ENCODE peak calls at places on chromosomes 5 and 9, in seven cellular contexts. E is hepatocyte, I is dorsolateral prefrontal cortex, F is fibroblast of lung, S is mesenchymal stem cell, Y is osteoblast, B is mammary epithelial cell. W is an unnamed sample. For H3K27me3, the result is how much of the 10 kb centered on the place peaks cover.

GRCh38 chr5:118956727-118957126 is 31.6 kb downstream of the DTWD2 start:
- DNase-seq in E (peak), Y (peak), S (peak), F (peak), B (peak), I (no peak), W (no peak)

GRCh38 chr5:17105744-17106450 is 111.5 kb upstream of the BASP1 start:
- DNase-seq in F (peak), I (no peak), Y (peak), B (peak), E (peak), S (no peak), W (no peak)

GRCh38 chr5:111134080-111134479 is 41.9 kb downstream of the WDR36 start:
- DNase-seq in E (no peak), Y (peak), I (no peak), S (no peak), B (no peak), F (peak), W (no peak)

GRCh38 chr5:151150484-151151262 is 6.9 kb downstream of the ANXA6 start:
- DNase-seq in F (peak), S (peak), I (no peak), Y (peak), B (no peak), E (peak), W (no peak)

GRCh38 chr5:93330506-93330905 is 250.5 kb downstream of the NR2F1-AS1 start:
- DNase-seq in I (no peak), Y (no peak), S (no peak), F (no peak), B (peak), E (no peak), W (no peak)

GRCh38 chr5:44002381-44002901 is 386.8 kb downstream of the FGF10 start:
- DNase-seq in S (peak), F (peak), Y (no peak), B (no peak), I (no peak), E (peak), W (no peak)

GRCh38 chr9:107251756-107252322 is 31.2 kb upstream of the RAD23B start:
- DNase-seq in S (peak), B (peak), F (peak), I (no peak), Y (peak), E (peak), W (no peak)

GRCh38 chr9:113574381-113575262 is 111.1 kb downstream of the RGS3 start:
- DNase-seq in E (no peak), S (no peak), I (no peak), B (peak), Y (peak), F (no peak), W (no peak)

GRCh38 chr9:893843-894420 is 52.4 kb downstream of the DMRT1 start:
- DNase-seq in I (peak), B (peak), S (peak), Y (peak), F (peak), E (peak), W (peak)

GRCh38 chr9:83959061-83959460 is 21.0 kb downstream of the HNRNPK start:
- DNase-seq in F (peak), Y (peak), E (peak), I (no peak), B (no peak), S (peak), W (no peak)

GRCh38 chr5:179801304-179802206 is 5.1 kb downstream of the MGAT4B start:
- DNase-seq in I (peak), F (peak), S (peak), B (peak), E (peak), Y (peak), W (peak)

GRCh38 chr9:69785757-69786156 is 25.9 kb upstream of the PTAR1 start:
- DNase-seq in E (peak), Y (no peak), F (peak), S (peak), I (no peak), B (peak), W (peak)

GRCh38 chr5:93401844-93402243 is 179.2 kb downstream of the NR2F1-AS1 start:
- DNase-seq in F (no peak), Y (no peak), S (no peak), B (no peak), E (no peak), I (no peak), W (no peak)

GRCh38 chr5:75701856-75702255 is 15.4 kb downstream of the POC5 start:
- DNase-seq in S (no peak), B (no peak), E (no peak), I (no peak), Y (no peak), F (no peak), W (no peak)

GRCh38 chr9:131500939-131501541 is 1.7 kb upstream of the POMT1 start:
- DNase-seq in I (no peak), F (peak), E (peak), Y (no peak), S (peak), B (peak), W (no peak)

GRCh38 chr5:40033009-40033408 is 608.2 kb upstream of the DAB2 start:
- DNase-seq in S (no peak), Y (no peak), F (no peak), E (no peak), B (no peak), I (no peak), W (no peak)

GRCh38 chr5:91938441-91938840 is 555.3 kb upstream of the ARRDC3 start:
- DNase-seq in E (no peak), Y (no peak), I (no peak), B (no peak), F (no peak), S (peak), W (no peak)

GRCh38 chr5:35470866-35471265 is 146.8 kb upstream of the SPEF2 start:
- DNase-seq in E (peak), Y (peak), B (no peak), I (no peak), F (no peak), S (peak), W (no peak)

GRCh38 chr5:109453251-109453650 is 43.5 kb upstream of the PJA2 start:
- DNase-seq in Y (no peak), E (no peak), B (no peak), F (no peak), I (no peak), S (peak), W (no peak)

GRCh38 chr5:145775893-145776444 is 59.2 kb downstream of the PRELID2 start:
- DNase-seq in F (peak), S (peak), E (peak), I (no peak), B (peak), Y (peak), W (no peak)

GRCh38 chr9:108323615-108324014 is 532.2 kb downstream of the ACTL7B start:
- DNase-seq in B (peak), F (no peak), I (no peak), Y (no peak), E (no peak), S (no peak), W (no peak)

GRCh38 chr9:120307599-120307998 is 272.4 kb downstream of the CDK5RAP2 start:
- DNase-seq in E (no peak), S (no peak), Y (no peak), I (no peak), F (no peak), B (no peak), W (peak)

GRCh38 chr9:128540630-128541355 is 11.6 kb upstream of the SPTAN1 start:
- DNase-seq in Y (no peak), F (no peak), E (no peak), I (no peak), S (no peak), B (no peak), W (no peak)

GRCh38 chr5:102663771-102664530 is 91.2 kb upstream of the PAM start:
- DNase-seq in B (peak), Y (peak), E (no peak), I (no peak), S (peak), F (no peak), W (no peak)

GRCh38 chr5:54725391-54726280 is 208.1 kb downstream of the SNX18 start:
- DNase-seq in S (peak), B (peak), I (no peak), F (no peak), E (no peak), Y (peak), W (no peak)

GRCh38 chr9:78301466-78301865 is 4.5 kb downstream of the PSAT1 start:
- DNase-seq in I (no peak), S (no peak), B (no peak), E (no peak), Y (no peak), F (no peak), W (no peak)

GRCh38 chr5:136211282-136211681 is 18.3 kb upstream of the SMIM32 start:
- DNase-seq in Y (no peak), E (no peak), S (no peak), I (no peak), B (no peak), F (no peak), W (no peak)

DNA sequence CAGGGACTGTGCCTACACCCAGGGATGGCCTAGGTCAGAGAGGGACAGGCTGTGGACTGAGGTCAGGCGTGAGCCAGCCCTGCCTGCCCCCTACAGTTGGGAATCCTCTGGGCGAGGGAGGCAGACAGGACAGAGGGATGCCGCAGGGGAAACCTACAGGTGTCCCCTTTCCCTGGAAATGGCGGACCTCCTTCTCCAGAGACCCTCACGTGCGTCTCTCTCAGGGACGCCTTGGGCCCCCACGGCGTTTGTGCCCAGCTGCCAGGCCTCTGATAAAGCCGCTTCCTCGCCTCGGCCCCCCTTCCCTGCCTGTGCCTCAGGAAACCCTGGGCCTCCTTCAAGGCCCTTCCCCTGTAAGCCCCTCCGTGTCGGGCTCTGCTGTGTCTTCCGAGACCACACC is 129.3 kb downstream of the RXRA start:
- DNase-seq in Y (no peak), S (no peak), I (no peak), F (no peak), E (no peak), B (no peak), W (no peak)
- H3K4me3 ChIP-seq in Y (peak), S (peak), I (peak), F (no peak), E (no peak), B (no peak), W (no peak)

GRCh38 chr9:77291714-77292113 is 114.4 kb downstream of the VPS13A start:
- DNase-seq in E (peak), Y (peak), F (peak), S (peak), B (peak), I (no peak), W (peak)

GRCh38 chr9:77290373-77290772 is 113.0 kb downstream of the VPS13A start:
- DNase-seq in F (no peak), I (no peak), S (no peak), B (no peak), E (no peak), Y (no peak), W (no peak)

GRCh38 chr9:77293949-77294348 is 116.6 kb downstream of the VPS13A start:
- DNase-seq in E (no peak), I (no peak), B (no peak), F (no peak), S (no peak), Y (no peak), W (no peak)
- H3K27me3 ChIP-seq in E (under half), I (under half), B (under half), F (under half), S (under half), Y (under half), W (under half)

GRCh38 chr5:14809369-14810144 is 62.0 kb downstream of the ANKH start:
- DNase-seq in E (no peak), S (peak), B (peak), I (peak), F (peak), Y (peak), W (no peak)
- H3K4me3 ChIP-seq in E (no peak), S (peak), B (no peak), I (peak), F (no peak), Y (peak), W (no peak)

GRCh38 chr5:568809-569208 is 43.3 kb upstream of the CEP72 start:
- DNase-seq in B (no peak), Y (no peak), S (no peak), I (no peak), F (no peak), E (no peak), W (peak)
- H3K27me3 ChIP-seq in B (under half), Y (half or more), S (half or more), I (under half), F (under half), E (under half), W (under half)

GRCh38 chr5:139132515-139132914 is 65.7 kb downstream of the SIL1 start:
- DNase-seq in S (no peak), I (no peak), E (no peak), B (no peak), F (no peak), Y (no peak), W (no peak)

GRCh38 chr5:139133237-139133636 is 64.9 kb downstream of the SIL1 start:
- DNase-seq in I (no peak), B (no peak), E (no peak), Y (no peak), F (no peak), S (no peak), W (no peak)

GRCh38 chr5:139131881-139132480 is 66.2 kb downstream of the SIL1 start:
- DNase-seq in Y (no peak), E (no peak), S (peak), B (no peak), F (peak), I (no peak), W (no peak)

GRCh38 chr5:139130217-139130616 is 68.0 kb downstream of the SIL1 start:
- DNase-seq in I (no peak), Y (no peak), E (no peak), F (no peak), S (no peak), B (no peak), W (no peak)

DNA sequence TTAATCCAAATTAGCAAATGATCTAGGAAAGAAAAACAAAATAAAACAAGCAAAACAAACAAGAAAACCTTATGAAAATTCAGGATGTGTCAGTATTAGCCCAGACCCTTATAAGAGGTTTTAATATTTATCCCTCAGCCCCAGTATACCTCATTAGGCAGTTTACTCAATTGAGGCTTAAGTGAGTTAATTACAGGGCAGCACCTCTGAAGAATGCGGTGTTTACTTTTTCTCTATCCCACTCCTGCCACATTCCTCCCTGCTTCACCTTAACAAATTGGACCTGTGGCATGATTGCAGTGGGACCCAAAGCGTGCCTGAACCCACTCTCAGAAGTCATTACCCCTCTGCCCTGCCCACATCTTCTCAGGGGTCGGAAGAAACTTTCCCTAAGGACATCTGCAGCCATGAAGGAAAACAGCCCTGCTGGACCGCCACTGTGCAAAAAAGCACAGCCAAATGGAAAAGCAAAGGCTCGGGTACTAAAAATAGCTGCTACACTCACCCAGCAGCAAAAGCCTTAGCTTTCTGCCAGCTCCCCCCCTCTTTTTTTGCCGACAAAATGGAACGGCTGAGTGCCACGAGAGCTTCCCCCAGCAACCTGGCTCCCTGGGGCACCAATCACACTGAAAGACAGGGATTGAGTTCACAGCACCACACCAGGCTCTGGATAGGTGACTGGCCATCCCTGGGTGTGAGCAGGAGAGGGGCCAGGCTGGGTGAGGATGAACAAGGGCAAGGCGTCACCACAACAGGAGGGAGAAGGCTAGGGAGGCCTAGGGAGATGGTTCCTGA is 66.9 kb downstream of the SIL1 start:
- DNase-seq in Y (peak), B (no peak), E (peak), F (peak), S (peak), I (peak), W (no peak)
- H3K4me3 ChIP-seq in Y (peak), B (no peak), E (no peak), F (no peak), S (peak), I (peak), W (no peak)

GRCh38 chr5:6262651-6263363 is 115.5 kb downstream of the MED10 start:
- DNase-seq in B (no peak), E (no peak), S (no peak), Y (no peak), F (no peak), I (no peak), W (no peak)
- H3K27me3 ChIP-seq in B (under half), E (under half), S (under half), Y (under half), F (under half), I (under half), W (under half)

GRCh38 chr9:133584559-133585476 is 24.4 kb downstream of the FAM163B start:
- DNase-seq in B (no peak), Y (no peak), F (no peak), E (peak), I (no peak), S (peak), W (peak)
- H3K4me3 ChIP-seq in B (no peak), Y (no peak), F (no peak), E (no peak), I (no peak), S (no peak), W (no peak)

DNA sequence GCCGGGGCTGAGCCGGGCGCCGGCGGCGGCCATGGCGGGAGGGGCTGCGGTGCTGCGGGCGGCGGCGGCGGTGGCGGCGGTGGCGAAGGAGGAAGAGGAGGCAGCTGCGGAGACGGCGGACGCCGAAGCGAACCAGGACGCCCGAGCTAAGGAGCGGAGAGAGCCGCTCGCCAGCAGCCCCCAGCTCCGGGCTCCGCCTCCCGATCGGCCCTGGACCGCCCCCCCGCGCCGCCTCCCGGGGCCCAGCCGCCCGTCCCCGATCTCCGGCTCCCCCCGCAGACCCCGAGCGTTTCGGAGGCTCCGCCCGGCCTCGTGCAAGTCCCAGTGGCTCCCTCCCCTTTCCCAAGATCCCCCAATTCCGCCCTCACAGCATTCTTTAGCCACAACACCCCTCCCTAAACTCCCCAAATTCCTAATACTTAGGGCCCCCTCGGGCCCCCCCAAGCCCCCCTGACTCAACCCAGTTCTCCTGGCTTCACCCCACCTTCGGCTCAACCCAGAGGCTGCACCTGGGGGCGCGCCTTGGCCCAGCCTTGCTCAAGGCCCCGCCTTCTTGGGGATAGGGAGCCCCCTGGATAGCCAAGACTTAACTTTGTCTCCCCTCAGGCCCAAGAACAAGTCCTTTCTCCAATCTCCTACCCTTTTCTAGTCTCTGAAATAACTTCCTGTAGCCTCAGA is at the start of gene ASTN2:
- DNase-seq in Y (peak), I (peak), S (peak), E (no peak), F (no peak), B (no peak), W (peak)
- H3K27me3 ChIP-seq in Y (under half), I (under half), S (half or more), E (half or more), F (under half), B (under half), W (half or more)